ENCODE peak calls at places on chromosomes 3 and 15, in five cellular contexts. O is mesendoderm; U is upper lobe of right lung; X is mucosa of descending colon; K is CD8-positive, alpha-beta memory T cell. Q is an unnamed sample.

GRCh38 chr15:31074321-31074720 is 27.2 kb downstream of the TRPM1 start:
- DNase-seq in O (no peak), U (no peak), X (no peak), K (no peak), Q (no peak)

GRCh38 chr15:98776607-98777281 is 128.4 kb downstream of the IGF1R start:
- DNase-seq in O (peak; percentile 41), U (peak; percentile 70), X (no peak), K (peak; percentile 26), Q (no peak)

GRCh38 chr3:141840737-141841544 is 35.5 kb upstream of the ATP1B3 start:
- DNase-seq in O (peak; percentile 25), U (no peak), X (no peak), K (no peak), Q (no peak)

GRCh38 chr15:94135748-94136147 is 95.6 kb upstream of the MCTP2 start:
- DNase-seq in O (peak; percentile 14), U (no peak), X (no peak), K (no peak), Q (no peak)

GRCh38 chr15:90173372-90173771 is 27.8 kb upstream of the SEMA4B start:
- DNase-seq in O (no peak), U (no peak), X (no peak), K (no peak), Q (no peak)

GRCh38 chr3:2099028-2099671 is 484 bp downstream of the CNTN4 start:
- DNase-seq in O (peak; percentile 88), U (peak; percentile 70), X (peak; percentile 42), K (no peak), Q (no peak)

GRCh38 chr15:53739651-53740050 is 19.8 kb downstream of the WDR72 start:
- DNase-seq in O (no peak), U (no peak), X (no peak), K (no peak), Q (no peak)

GRCh38 chr15:70348581-70349344 is 251.0 kb upstream of the TLE3 start:
- DNase-seq in O (no peak), U (peak; percentile 75), X (peak; percentile 15), K (no peak), Q (no peak)

GRCh38 chr3:76826915-76827314 is 213.0 kb upstream of the ROBO2 start:
- DNase-seq in O (no peak), U (no peak), X (no peak), K (no peak), Q (no peak)

GRCh38 chr3:67082533-67083024 is 84.5 kb downstream of the KBTBD8 start:
- DNase-seq in O (no peak), U (no peak), X (no peak), K (no peak), Q (no peak)

GRCh38 chr3:24628523-24629258 is 134.0 kb upstream of the THRB start:
- DNase-seq in O (no peak), U (no peak), X (peak; percentile 58), K (no peak), Q (no peak)

GRCh38 chr3:183591881-183592521 is 36.5 kb upstream of the KLHL6 start:
- DNase-seq in O (peak; percentile 13), U (no peak), X (no peak), K (peak; percentile 21), Q (no peak)

GRCh38 chr15:72585659-72586058 is 68.8 kb upstream of the GOLGA6B start:
- DNase-seq in O (peak; percentile 62), U (no peak), X (no peak), K (no peak), Q (no peak)

GRCh38 chr3:126266291-126266840 is 86.0 kb upstream of the ALDH1L1 start:
- DNase-seq in O (peak; percentile 62), U (peak; percentile 79), X (no peak), K (no peak), Q (no peak)

GRCh38 chr3:126267976-126268615 is 87.7 kb upstream of the ALDH1L1 start:
- DNase-seq in O (no peak), U (no peak), X (no peak), K (no peak), Q (no peak)

GRCh38 chr3:126266850-126267168 is 86.4 kb upstream of the ALDH1L1 start:
- DNase-seq in O (no peak), U (no peak), X (no peak), K (no peak), Q (no peak)

GRCh38 chr3:126268866-126269265 is 88.3 kb downstream of the KLF15 start:
- DNase-seq in O (no peak), U (no peak), X (no peak), K (no peak), Q (no peak)

GRCh38 chr3:126267169-126267975 is 87.0 kb upstream of the ALDH1L1 start:
- DNase-seq in O (peak; percentile 97), U (peak; percentile 93), X (peak; percentile 21), K (no peak), Q (no peak)
- H3K4me3 ChIP-seq in O (peak overlapping the region; percentile 30), U (peak overlapping the region; percentile 47), X (no peak overlapping the region), K (no peak overlapping the region), Q (peak overlapping the region; percentile 4)

DNA sequence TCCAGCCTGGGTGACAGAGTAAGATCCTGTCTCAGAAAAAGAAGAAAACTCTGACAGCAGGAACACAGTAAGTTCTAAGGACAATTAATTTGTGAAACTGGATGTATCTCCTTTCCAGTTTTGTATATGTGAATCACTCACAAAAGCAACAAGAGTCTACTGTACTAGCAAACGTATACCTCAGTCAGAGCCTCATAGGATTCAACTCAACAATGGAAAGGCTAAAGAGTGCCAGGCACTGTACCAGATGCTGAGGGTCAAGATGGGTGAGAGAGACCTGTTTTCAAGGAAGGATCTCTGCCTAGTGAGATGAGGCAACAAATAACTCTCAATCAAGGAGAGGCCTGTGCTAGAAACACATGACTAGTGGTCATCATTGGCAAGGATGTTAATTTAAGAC is 14.9 kb downstream of the TBL1XR1 start:
- DNase-seq in O (no peak), U (no peak), X (peak; percentile 2), K (no peak), Q (no peak)
- H3K4me1 ChIP-seq in O (peaks cover 11% of the 10 kb centered on the region), U (peaks cover 20% of the 10 kb centered on the region), X (peaks cover 15% of the 10 kb centered on the region), K (peaks cover 40% of the 10 kb centered on the region), Q (peaks cover 31% of the 10 kb centered on the region)

GRCh38 chr3:49030331-49030730 is 1.1 kb upstream of the IMPDH2 start:
- DNase-seq in O (no peak), U (no peak), X (no peak), K (no peak), Q (no peak)

GRCh38 chr3:49028673-49029562 is at the start of gene IMPDH2:
- DNase-seq in O (peak; percentile 94), U (peak; percentile 97), X (peak; percentile 97), K (peak; percentile 93), Q (no peak)

GRCh38 chr3:49027634-49028033 is 1.6 kb downstream of the IMPDH2 start:
- DNase-seq in O (no peak), U (no peak), X (no peak), K (no peak), Q (no peak)

GRCh38 chr3:49028298-49028672 is 913 bp downstream of the IMPDH2 start:
- DNase-seq in O (no peak), U (no peak), X (peak; percentile 8), K (no peak), Q (no peak)

DNA sequence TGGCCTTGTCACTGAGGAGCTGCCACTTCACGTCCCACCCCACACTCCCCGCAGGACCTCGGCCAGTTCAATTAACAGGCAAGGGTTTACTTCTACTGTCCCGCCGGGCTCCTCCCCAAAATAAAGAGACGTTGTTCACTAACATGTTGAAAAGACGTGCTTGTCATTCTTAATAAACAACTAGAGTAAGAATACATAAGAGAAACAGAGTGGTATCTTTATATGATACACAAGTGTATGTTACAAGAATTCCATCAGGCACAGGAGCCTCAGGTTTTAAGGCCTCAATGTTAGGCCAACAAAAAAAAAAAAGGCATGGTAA is 326 bp upstream of the IMPDH2 start:
- DNase-seq in O (no peak), U (no peak), X (no peak), K (no peak), Q (no peak)
- H3K4me3 ChIP-seq in O (no peak overlapping the region), U (peak overlapping the region; percentile 80), X (peak overlapping the region; percentile 38), K (no peak overlapping the region), Q (peak overlapping the region; percentile 65)

GRCh38 chr15:63506537-63507035 is 2.2 kb downstream of the USP3 start:
- DNase-seq in O (no peak), U (no peak), X (peak; percentile 32), K (no peak), Q (no peak)
- H3K4me1 ChIP-seq in O (peaks cover 11% of the 10 kb centered on the region), U (peaks cover 66% of the 10 kb centered on the region), X (peaks cover 59% of the 10 kb centered on the region), K (peaks cover 74% of the 10 kb centered on the region), Q (peaks cover 55% of the 10 kb centered on the region)

GRCh38 chr15:41923424-41923999 is 29.7 kb upstream of the SPTBN5 start:
- DNase-seq in O (no peak), U (peak; percentile 2), X (no peak), K (no peak), Q (no peak)
- H3K4me3 ChIP-seq in O (no peak overlapping the region), U (no peak overlapping the region), X (no peak overlapping the region), K (no peak overlapping the region), Q (no peak overlapping the region)

GRCh38 chr15:35181538-35181937 is 96.4 kb upstream of the NANOGP8 start:
- DNase-seq in O (no peak), U (no peak), X (no peak), K (no peak), Q (no peak)

GRCh38 chr15:35184646-35185045 is 99.6 kb upstream of the NANOGP8 start:
- DNase-seq in O (no peak), U (no peak), X (no peak), K (no peak), Q (no peak)

GRCh38 chr15:35182841-35183479 is 97.9 kb upstream of the NANOGP8 start:
- DNase-seq in O (peak; percentile 83), U (no peak), X (no peak), K (no peak), Q (no peak)

GRCh38 chr15:35174948-35175347 is 89.9 kb upstream of the NANOGP8 start:
- DNase-seq in O (no peak), U (no peak), X (no peak), K (no peak), Q (no peak)

GRCh38 chr15:35179739-35180138 is 94.6 kb upstream of the NANOGP8 start:
- DNase-seq in O (no peak), U (no peak), X (no peak), K (no peak), Q (no peak)
- H3K4me1 ChIP-seq in O (no peaks in the 10 kb centered on the region), U (no peaks in the 10 kb centered on the region), X (no peaks in the 10 kb centered on the region), K (no peaks in the 10 kb centered on the region), Q (no peaks in the 10 kb centered on the region)

GRCh38 chr3:69009559-69010410 is 3.7 kb downstream of the EOGT start:
- DNase-seq in O (peak; percentile 95), U (no peak), X (no peak), K (no peak), Q (no peak)
- H3K4me3 ChIP-seq in O (no peak overlapping the region), U (no peak overlapping the region), X (no peak overlapping the region), K (no peak overlapping the region), Q (no peak overlapping the region)

Q was measured in RWPE2.